ENCODE peak calls at places on chromosome 20, in five cellular contexts. X is stimulated activated CD4-positive, alpha-beta T cell treated with anti-CD3 and anti-CD28 coated beads, Interleukin-2, amount 100 ng/mL, for 24 hours; Z is T1000; C is NCI-H524 treated with DMSO at 0.1 percent for 48 hours; D is AG04450. Q is an unnamed sample.

GRCh38 chr20:24767623-24768100 is 181.4 kb upstream of the CST7 start:
- DNase-seq in D (no peak), Z (no peak), X (no peak), C (no peak), Q (no peak)

GRCh38 chr20:1888796-1889463 is 6.3 kb upstream of the SIRPA start:
- DNase-seq in X (no peak), Z (no peak), C (no peak), D (no peak), Q (no peak)

GRCh38 chr20:47411161-47411560 is 54.7 kb upstream of the ZMYND8 start:
- DNase-seq in Z (no peak), C (no peak), X (no peak), D (no peak), Q (no peak)

GRCh38 chr20:44914924-44915323 is 5.1 kb downstream of the PABPC1L start:
- DNase-seq in X (no peak), D (no peak), C (no peak), Z (no peak), Q (peak)

GRCh38 chr20:58777657-58778056 is 73.0 kb downstream of the GNAS-AS1 start:
- DNase-seq in X (no peak), Z (no peak), C (no peak), D (no peak), Q (no peak)

GRCh38 chr20:20271277-20271676 is 96.6 kb upstream of the INSM1 start:
- DNase-seq in Z (no peak), X (no peak), C (no peak), D (no peak), Q (no peak)

GRCh38 chr20:57048027-57048869 is 218.2 kb downstream of the BMP7 start:
- DNase-seq in C (no peak), D (no peak), X (no peak), Z (peak), Q (peak)

GRCh38 chr20:48015943-48016723 is 230.9 kb upstream of the SULF2 start:
- DNase-seq in Z (no peak), D (no peak), X (no peak), C (no peak), Q (no peak)

GRCh38 chr20:62875419-62876355 is 14.1 kb upstream of the TCFL5 start:
- DNase-seq in Z (peak), C (peak), D (peak), X (no peak), Q (no peak)

GRCh38 chr20:57594092-57594911 is 25.9 kb downstream of the ZBP1 start:
- DNase-seq in Z (no peak), X (peak), C (no peak), D (no peak), Q (peak)

GRCh38 chr20:64146936-64147451 is 17.3 kb upstream of the MYT1 start:
- DNase-seq in C (no peak), D (no peak), X (no peak), Z (no peak), Q (no peak)

GRCh38 chr20:3687655-3688054 is 5.8 kb upstream of the ADAM33 start:
- DNase-seq in C (no peak), X (no peak), Z (no peak), D (peak), Q (no peak)

GRCh38 chr20:21099653-21100589 is 6.2 kb downstream of the LINC00237 start:
- DNase-seq in D (no peak), Z (no peak), C (peak), X (peak), Q (peak)

GRCh38 chr20:32520927-32521203 is 64.3 kb downstream of the NOL4L start:
- DNase-seq in D (no peak), Z (no peak), C (no peak), X (no peak), Q (no peak)

GRCh38 chr20:34525709-34526416 is 9.6 kb downstream of the DYNLRB1 start:
- DNase-seq in X (no peak), C (no peak), D (peak), Z (peak), Q (no peak)

GRCh38 chr20:11261533-11262000 is 587.8 kb upstream of the JAG1 start:
- DNase-seq in Z (peak), C (no peak), X (no peak), D (peak), Q (no peak)

GRCh38 chr20:57264908-57265648 is 1.4 kb downstream of the BMP7 start:
- DNase-seq in Z (no peak), C (no peak), D (no peak), X (no peak), Q (no peak)

GRCh38 chr20:32333181-32333987 is 24.7 kb upstream of the ASXL1 start:
- DNase-seq in Z (no peak), C (no peak), D (no peak), X (peak), Q (peak)

GRCh38 chr20:48920527-48921167 is 864 bp upstream of the ARFGEF2 start:
- DNase-seq in Z (no peak), X (no peak), C (no peak), D (no peak), Q (no peak)

GRCh38 chr20:46364670-46365482 is 41.5 kb downstream of the ELMO2 start:
- DNase-seq in Z (no peak), D (no peak), C (no peak), X (no peak), Q (no peak)